ENCODE peak calls at places on chromosome 17, in seven cellular contexts. One of them, this sample, is unnamed.

GRCh38 chr17:47208744-47209488 is at the start of gene MYL4:
- DNase-seq in trophoblast cell: no peak
- DNase-seq in mesendoderm: peak
- DNase-seq in mesenchymal stem cell: peak
- DNase-seq in H9: no peak
- DNase-seq in IMR-90: no peak
- DNase-seq in neuronal stem cell: no peak
- DNase-seq in this sample: no peak

GRCh38 chr17:76599699-76600460 is 14.2 kb upstream of the ST6GALNAC2 start:
- DNase-seq in H9: no peak
- DNase-seq in trophoblast cell: no peak
- DNase-seq in IMR-90: peak
- DNase-seq in mesendoderm: no peak
- DNase-seq in mesenchymal stem cell: no peak
- DNase-seq in neuronal stem cell: no peak
- DNase-seq in this sample: no peak

GRCh38 chr17:47934856-47935255 is 6.5 kb upstream of the PNPO start:
- DNase-seq in trophoblast cell: no peak
- DNase-seq in neuronal stem cell: no peak
- DNase-seq in mesendoderm: no peak
- DNase-seq in mesenchymal stem cell: peak
- DNase-seq in H9: no peak
- DNase-seq in IMR-90: peak
- DNase-seq in this sample: no peak

GRCh38 chr17:72342582-72343527 is 222.0 kb downstream of the SOX9 start:
- DNase-seq in mesendoderm: peak
- DNase-seq in mesenchymal stem cell: no peak
- DNase-seq in neuronal stem cell: no peak
- DNase-seq in trophoblast cell: no peak
- DNase-seq in H9: no peak
- DNase-seq in IMR-90: no peak
- DNase-seq in this sample: no peak

GRCh38 chr17:81249233-81250040 is 10.3 kb downstream of the NDUFAF8 start:
- DNase-seq in IMR-90: peak
- DNase-seq in trophoblast cell: no peak
- DNase-seq in mesendoderm: no peak
- DNase-seq in neuronal stem cell: no peak
- DNase-seq in H9: no peak
- DNase-seq in mesenchymal stem cell: peak
- DNase-seq in this sample: no peak

GRCh38 chr17:43790311-43790940 is 10.2 kb downstream of the CFAP97D1 start:
- DNase-seq in trophoblast cell: no peak
- DNase-seq in IMR-90: no peak
- DNase-seq in mesenchymal stem cell: no peak
- DNase-seq in neuronal stem cell: no peak
- DNase-seq in H9: peak
- DNase-seq in mesendoderm: peak
- DNase-seq in this sample: peak

GRCh38 chr17:39665642-39666221 is 583 bp downstream of the TCAP start:
- DNase-seq in IMR-90: no peak
- DNase-seq in mesenchymal stem cell: no peak
- DNase-seq in H9: peak
- DNase-seq in trophoblast cell: no peak
- DNase-seq in mesendoderm: no peak
- DNase-seq in neuronal stem cell: no peak
- DNase-seq in this sample: no peak

GRCh38 chr17:15232517-15232915 is 32.6 kb downstream of the PMP22 start:
- DNase-seq in trophoblast cell: peak
- DNase-seq in IMR-90: no peak
- DNase-seq in mesenchymal stem cell: no peak
- DNase-seq in H9: no peak
- DNase-seq in neuronal stem cell: no peak
- DNase-seq in mesendoderm: peak
- DNase-seq in this sample: no peak

GRCh38 chr17:76994237-76994637 is 126.0 kb downstream of the MGAT5B start:
- DNase-seq in mesenchymal stem cell: no peak
- DNase-seq in neuronal stem cell: peak
- DNase-seq in trophoblast cell: no peak
- DNase-seq in mesendoderm: no peak
- DNase-seq in IMR-90: no peak
- DNase-seq in H9: no peak
- DNase-seq in this sample: no peak

GRCh38 chr17:48630009-48630924 is 4.1 kb upstream of the HOXB9 start:
- DNase-seq in mesendoderm: no peak
- DNase-seq in IMR-90: no peak
- DNase-seq in trophoblast cell: no peak
- DNase-seq in H9: peak
- DNase-seq in mesenchymal stem cell: no peak
- DNase-seq in neuronal stem cell: no peak
- DNase-seq in this sample: no peak

GRCh38 chr17:33200587-33200986 is 92.5 kb downstream of the ASIC2 start:
- DNase-seq in neuronal stem cell: no peak
- DNase-seq in H9: peak
- DNase-seq in mesenchymal stem cell: no peak
- DNase-seq in trophoblast cell: no peak
- DNase-seq in IMR-90: peak
- DNase-seq in mesendoderm: peak
- DNase-seq in this sample: no peak

GRCh38 chr17:50270430-50271172 is 3.7 kb upstream of the TMEM92 start:
- DNase-seq in trophoblast cell: no peak
- DNase-seq in H9: peak
- DNase-seq in neuronal stem cell: no peak
- DNase-seq in mesendoderm: no peak
- DNase-seq in IMR-90: peak
- DNase-seq in mesenchymal stem cell: peak
- DNase-seq in this sample: no peak

GRCh38 chr17:27366438-27366837 is 72.5 kb downstream of the WSB1 start:
- DNase-seq in mesendoderm: no peak
- DNase-seq in neuronal stem cell: no peak
- DNase-seq in H9: no peak
- DNase-seq in mesenchymal stem cell: no peak
- DNase-seq in trophoblast cell: no peak
- DNase-seq in IMR-90: no peak
- DNase-seq in this sample: no peak

GRCh38 chr17:43448720-43449469 is 34.9 kb upstream of the DHX8 start:
- DNase-seq in mesendoderm: no peak
- DNase-seq in trophoblast cell: no peak
- DNase-seq in IMR-90: no peak
- DNase-seq in neuronal stem cell: no peak
- DNase-seq in mesenchymal stem cell: no peak
- DNase-seq in H9: no peak
- DNase-seq in this sample: no peak

GRCh38 chr17:48143629-48144028 is 36.1 kb downstream of the SNX11 start:
- DNase-seq in IMR-90: no peak
- DNase-seq in mesendoderm: no peak
- DNase-seq in neuronal stem cell: no peak
- DNase-seq in mesenchymal stem cell: no peak
- DNase-seq in trophoblast cell: no peak
- DNase-seq in H9: no peak
- DNase-seq in this sample: no peak

GRCh38 chr17:17849863-17850373 is 13.1 kb upstream of the SREBF1 start:
- DNase-seq in neuronal stem cell: no peak
- DNase-seq in trophoblast cell: no peak
- DNase-seq in mesenchymal stem cell: peak
- DNase-seq in H9: peak
- DNase-seq in IMR-90: peak
- DNase-seq in mesendoderm: peak
- DNase-seq in this sample: no peak

GRCh38 chr17:64599187-64599676 is 62.9 kb downstream of the SMURF2 start:
- DNase-seq in mesenchymal stem cell: no peak
- DNase-seq in H9: peak
- DNase-seq in trophoblast cell: no peak
- DNase-seq in mesendoderm: no peak
- DNase-seq in neuronal stem cell: no peak
- DNase-seq in IMR-90: no peak
- DNase-seq in this sample: no peak

GRCh38 chr17:7084058-7084457 is 4.0 kb upstream of the CLEC10A start:
- DNase-seq in neuronal stem cell: no peak
- DNase-seq in mesenchymal stem cell: no peak
- DNase-seq in H9: no peak
- DNase-seq in trophoblast cell: no peak
- DNase-seq in IMR-90: no peak
- DNase-seq in mesendoderm: no peak
- DNase-seq in this sample: no peak

GRCh38 chr17:40511136-40511535 is 9.7 kb upstream of the TNS4 start:
- DNase-seq in neuronal stem cell: no peak
- DNase-seq in mesenchymal stem cell: no peak
- DNase-seq in trophoblast cell: no peak
- DNase-seq in IMR-90: no peak
- DNase-seq in H9: no peak
- DNase-seq in mesendoderm: no peak
- DNase-seq in this sample: no peak

GRCh38 chr17:64736804-64737492 is 74.8 kb upstream of the SMURF2 start:
- DNase-seq in mesendoderm: peak
- DNase-seq in trophoblast cell: peak
- DNase-seq in neuronal stem cell: no peak
- DNase-seq in IMR-90: peak
- DNase-seq in mesenchymal stem cell: peak
- DNase-seq in H9: peak
- DNase-seq in this sample: peak

GRCh38 chr17:7748098-7748775 is 30.7 kb downstream of the DNAH2 start:
- DNase-seq in neuronal stem cell: no peak
- DNase-seq in mesendoderm: peak
- DNase-seq in mesenchymal stem cell: peak
- DNase-seq in trophoblast cell: no peak
- DNase-seq in H9: no peak
- DNase-seq in IMR-90: peak
- DNase-seq in this sample: no peak

GRCh38 chr17:67364847-67365761 is 1.3 kb downstream of the PSMD12 start:
- DNase-seq in mesenchymal stem cell: no peak
- DNase-seq in H9: no peak
- DNase-seq in IMR-90: no peak
- DNase-seq in neuronal stem cell: no peak
- DNase-seq in trophoblast cell: no peak
- DNase-seq in mesendoderm: no peak
- DNase-seq in this sample: no peak

GRCh38 chr17:77687921-77688320 is 270.6 kb upstream of the TNRC6C start:
- DNase-seq in H9: peak
- DNase-seq in mesendoderm: no peak
- DNase-seq in neuronal stem cell: no peak
- DNase-seq in mesenchymal stem cell: no peak
- DNase-seq in trophoblast cell: no peak
- DNase-seq in IMR-90: no peak
- DNase-seq in this sample: no peak

GRCh38 chr17:973053-973452 is 6.5 kb downstream of the NXN start:
- DNase-seq in trophoblast cell: peak
- DNase-seq in mesendoderm: peak
- DNase-seq in IMR-90: no peak
- DNase-seq in mesenchymal stem cell: no peak
- DNase-seq in neuronal stem cell: no peak
- DNase-seq in H9: peak
- DNase-seq in this sample: no peak

GRCh38 chr17:2025622-2026309 is 632 bp upstream of the RTN4RL1 start:
- DNase-seq in IMR-90: peak
- DNase-seq in neuronal stem cell: peak
- DNase-seq in mesendoderm: peak
- DNase-seq in mesenchymal stem cell: peak
- DNase-seq in H9: peak
- DNase-seq in trophoblast cell: peak
- DNase-seq in this sample: no peak

GRCh38 chr17:28613916-28614315 is at the start of gene RSKR:
- DNase-seq in mesendoderm: peak
- DNase-seq in IMR-90: no peak
- DNase-seq in trophoblast cell: no peak
- DNase-seq in H9: no peak
- DNase-seq in neuronal stem cell: no peak
- DNase-seq in mesenchymal stem cell: no peak
- DNase-seq in this sample: no peak

DNA sequence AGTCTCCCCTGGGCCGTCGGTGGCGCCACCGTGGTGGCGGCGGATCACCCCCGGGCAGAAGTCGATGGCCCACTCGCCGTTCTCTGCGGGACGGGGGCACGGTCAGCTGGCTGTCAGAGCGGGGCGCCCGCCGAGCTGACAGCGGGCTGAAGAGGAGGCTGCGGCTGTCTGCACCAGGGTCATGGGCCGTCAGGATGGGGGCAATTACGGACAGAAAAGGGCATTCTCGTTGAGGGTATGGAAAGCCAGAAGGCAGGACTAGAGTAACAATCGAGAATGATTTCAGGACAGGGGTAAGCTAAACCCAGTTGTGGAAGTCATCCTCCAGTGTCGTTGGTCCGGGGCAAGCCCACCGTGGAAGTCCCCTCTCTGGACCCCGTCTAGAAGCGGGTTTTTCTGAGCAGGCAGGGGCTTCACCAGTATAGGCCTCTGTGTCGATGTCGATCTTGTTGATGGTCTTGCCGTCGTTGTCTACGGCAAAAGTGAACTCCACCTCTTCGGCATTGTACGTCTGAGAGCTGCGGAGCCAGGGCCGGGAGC is 1.7 kb downstream of the CHRNE start:
- DNase-seq in trophoblast cell: no peak
- DNase-seq in H9: no peak
- DNase-seq in neuronal stem cell: no peak
- DNase-seq in mesenchymal stem cell: no peak
- DNase-seq in IMR-90: no peak
- DNase-seq in mesendoderm: no peak
- DNase-seq in this sample: no peak
- H4K8ac ChIP-seq in trophoblast cell: no peak
- H4K8ac ChIP-seq in H9: no peak
- H4K8ac ChIP-seq in neuronal stem cell: no peak
- H4K8ac ChIP-seq in mesenchymal stem cell: no peak
- H4K8ac ChIP-seq in IMR-90: no peak
- H4K8ac ChIP-seq in mesendoderm: no peak
- H4K8ac ChIP-seq in this sample: peak

DNA sequence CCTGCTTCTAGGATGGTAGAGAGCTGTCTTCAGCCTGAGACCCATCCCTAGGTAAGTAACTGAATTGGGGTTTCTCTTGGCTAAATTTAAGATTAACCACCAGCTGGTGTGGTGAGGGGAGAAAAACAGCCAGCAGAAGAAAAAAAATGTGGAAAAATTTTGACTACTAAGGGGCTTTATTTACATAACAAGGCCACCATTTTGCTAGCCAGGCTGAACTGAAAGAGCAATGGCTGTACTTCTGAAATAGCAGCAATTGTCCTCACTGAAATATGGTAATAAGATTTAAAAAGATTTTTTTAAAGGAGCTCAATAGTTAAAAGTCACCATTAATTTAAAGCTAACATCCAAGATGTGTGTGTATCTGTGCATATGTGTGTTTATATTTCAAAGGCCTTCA is 12.4 kb upstream of the TRIM25 start:
- DNase-seq in mesendoderm: no peak
- DNase-seq in neuronal stem cell: no peak
- DNase-seq in trophoblast cell: no peak
- DNase-seq in mesenchymal stem cell: no peak
- DNase-seq in IMR-90: no peak
- DNase-seq in H9: no peak
- DNase-seq in this sample: no peak
- H4K8ac ChIP-seq in mesendoderm: no peak
- H4K8ac ChIP-seq in neuronal stem cell: no peak
- H4K8ac ChIP-seq in trophoblast cell: no peak
- H4K8ac ChIP-seq in mesenchymal stem cell: no peak
- H4K8ac ChIP-seq in IMR-90: no peak
- H4K8ac ChIP-seq in H9: no peak
- H4K8ac ChIP-seq in this sample: no peak

GRCh38 chr17:79937435-79937870 is 98.2 kb upstream of the CBX4 start:
- DNase-seq in mesendoderm: no peak
- DNase-seq in trophoblast cell: no peak
- DNase-seq in H9: no peak
- DNase-seq in neuronal stem cell: no peak
- DNase-seq in IMR-90: no peak
- DNase-seq in mesenchymal stem cell: no peak
- DNase-seq in this sample: no peak
- H4K8ac ChIP-seq in mesendoderm: no peak
- H4K8ac ChIP-seq in trophoblast cell: no peak
- H4K8ac ChIP-seq in H9: no peak
- H4K8ac ChIP-seq in neuronal stem cell: no peak
- H4K8ac ChIP-seq in IMR-90: no peak
- H4K8ac ChIP-seq in mesenchymal stem cell: no peak
- H4K8ac ChIP-seq in this sample: no peak

GRCh38 chr17:61400786-61401279 is 1.2 kb downstream of the TBX2 start:
- DNase-seq in mesendoderm: no peak
- DNase-seq in IMR-90: no peak
- DNase-seq in mesenchymal stem cell: peak
- DNase-seq in trophoblast cell: no peak
- DNase-seq in neuronal stem cell: no peak
- DNase-seq in H9: no peak
- DNase-seq in this sample: no peak
- H4K8ac ChIP-seq in mesendoderm: no peak
- H4K8ac ChIP-seq in IMR-90: peak
- H4K8ac ChIP-seq in mesenchymal stem cell: peak
- H4K8ac ChIP-seq in trophoblast cell: no peak
- H4K8ac ChIP-seq in neuronal stem cell: no peak
- H4K8ac ChIP-seq in H9: no peak
- H4K8ac ChIP-seq in this sample: no peak

This sample was measured in H1.